ENCODE peak calls at places on chromosomes 1 and 21, in four cellular contexts. Z is DMS153, S is left ventricle myocardium inferior, M is Daoy. E is an unnamed sample.

GRCh38 chr1:118739421-118739930 is 248.7 kb downstream of the TBX15 start:
- DNase-seq in M (no peak), S (no peak), Z (no peak), E (no peak)

GRCh38 chr1:19009882-19010321 is 53.4 kb upstream of the IFFO2 start:
- DNase-seq in Z (no peak), M (peak; percentile 98), S (no peak), E (no peak)

GRCh38 chr1:168504064-168504837 is 39.5 kb downstream of the XCL2 start:
- DNase-seq in S (no peak), Z (no peak), M (no peak), E (no peak)

GRCh38 chr1:32066489-32066873 is 6.3 kb upstream of the TMEM39B start:
- DNase-seq in M (peak; percentile 85), Z (no peak), S (peak; percentile 22), E (no peak)

GRCh38 chr1:147664206-147664605 is 6.1 kb downstream of the ACP6 start:
- DNase-seq in M (no peak), S (no peak), Z (no peak), E (no peak)

GRCh38 chr21:46191257-46191685 is 7.0 kb upstream of the SPATC1L start:
- DNase-seq in M (peak; percentile 83), S (no peak), Z (no peak), E (no peak)

GRCh38 chr1:41673806-41674205 is 189.3 kb upstream of the EDN2 start:
- DNase-seq in S (no peak), M (no peak), Z (no peak), E (no peak)

GRCh38 chr1:193143285-193143684 is 21.5 kb downstream of the CDC73 start:
- DNase-seq in M (no peak), S (no peak), Z (no peak), E (no peak)

GRCh38 chr1:223133824-223134435 is 9.1 kb downstream of the TLR5 start:
- DNase-seq in S (peak; percentile 84), M (peak; percentile 92), Z (peak; percentile 90), E (peak; percentile 83)

E was measured in heart right ventricle.